ENCODE peak calls at places on chromosomes 6 and 20, in four cellular contexts. X is uterus, Y is ovary, C is A673. L is an unnamed sample. For H3K9me3, the result is how much of the 10 kb centered on the place peaks cover.

GRCh38 chr20:17648782-17649730 is 33.0 kb downstream of the RRBP1 start:
- DNase-seq in Y (no peak), C (no peak), X (peak), L (peak)

GRCh38 chr20:33309631-33310030 is 26.6 kb downstream of the BPIFB1 start:
- DNase-seq in C (no peak), X (no peak), Y (no peak), L (no peak)

GRCh38 chr6:215335-216034 is 76.8 kb upstream of the DUSP22 start:
- DNase-seq in X (no peak), C (no peak), Y (no peak), L (peak)

GRCh38 chr20:20549699-20550098 is 162.7 kb downstream of the RALGAPA2 start:
- DNase-seq in Y (no peak), X (no peak), C (no peak), L (no peak)

GRCh38 chr6:20810732-20811111 is 276.5 kb downstream of the CDKAL1 start:
- DNase-seq in C (no peak), Y (no peak), X (no peak), L (no peak)

GRCh38 chr6:24238700-24239099 is 112.7 kb downstream of the NRSN1 start:
- DNase-seq in C (no peak), X (no peak), Y (no peak), L (no peak)

GRCh38 chr6:26032387-26033131 is 54.7 kb upstream of the HFE start:
- DNase-seq in Y (no peak), C (peak), X (no peak), L (no peak)

GRCh38 chr6:16401868-16402267 is 163.5 kb downstream of the GMPR start:
- DNase-seq in C (no peak), X (peak), Y (no peak), L (no peak)

GRCh38 chr6:13012271-13012670 is 295.7 kb downstream of the PHACTR1 start:
- DNase-seq in C (no peak), X (no peak), Y (no peak), L (no peak)

GRCh38 chr20:59624401-59624800 is 20.1 kb downstream of the PHACTR3 start:
- DNase-seq in Y (no peak), X (no peak), C (no peak), L (no peak)

GRCh38 chr6:90227693-90228092 is 69.0 kb downstream of the BACH2 start:
- DNase-seq in X (no peak), Y (no peak), C (no peak), L (no peak)

GRCh38 chr20:56001890-56002289 is 3.4 kb downstream of the CBLN4 start:
- DNase-seq in C (no peak), X (no peak), Y (no peak), L (no peak)
- H3K9me3 ChIP-seq in C (under half), X (under half), Y (under half), L (under half)

GRCh38 chr20:56207656-56208055 is 40.9 kb upstream of the MC3R start:
- DNase-seq in C (no peak), Y (no peak), X (no peak), L (no peak)

GRCh38 chr20:56211051-56211450 is 37.5 kb upstream of the MC3R start:
- DNase-seq in Y (no peak), X (no peak), C (no peak), L (no peak)

GRCh38 chr20:56204206-56204605 is 44.3 kb upstream of the MC3R start:
- DNase-seq in Y (no peak), C (no peak), X (no peak), L (no peak)

GRCh38 chr20:56205350-56205749 is 43.2 kb upstream of the MC3R start:
- DNase-seq in C (no peak), Y (no peak), X (no peak), L (no peak)

GRCh38 chr20:56208121-56208520 is 40.4 kb upstream of the MC3R start:
- DNase-seq in X (no peak), C (no peak), Y (no peak), L (no peak)
- H3K9me3 ChIP-seq in X (under half), C (under half), Y (under half), L (under half)

GRCh38 chr20:4322499-4322898 is 307.1 kb upstream of the RNF24 start:
- DNase-seq in X (no peak), C (no peak), Y (no peak), L (no peak)
- H3K9me3 ChIP-seq in X (under half), C (under half), Y (under half), L (under half)

GRCh38 chr20:7226156-7226555 is 458.7 kb downstream of the BMP2 start:
- DNase-seq in Y (no peak), C (no peak), X (no peak), L (no peak)
- H3K9me3 ChIP-seq in Y (under half), C (under half), X (under half), L (under half)

DNA sequence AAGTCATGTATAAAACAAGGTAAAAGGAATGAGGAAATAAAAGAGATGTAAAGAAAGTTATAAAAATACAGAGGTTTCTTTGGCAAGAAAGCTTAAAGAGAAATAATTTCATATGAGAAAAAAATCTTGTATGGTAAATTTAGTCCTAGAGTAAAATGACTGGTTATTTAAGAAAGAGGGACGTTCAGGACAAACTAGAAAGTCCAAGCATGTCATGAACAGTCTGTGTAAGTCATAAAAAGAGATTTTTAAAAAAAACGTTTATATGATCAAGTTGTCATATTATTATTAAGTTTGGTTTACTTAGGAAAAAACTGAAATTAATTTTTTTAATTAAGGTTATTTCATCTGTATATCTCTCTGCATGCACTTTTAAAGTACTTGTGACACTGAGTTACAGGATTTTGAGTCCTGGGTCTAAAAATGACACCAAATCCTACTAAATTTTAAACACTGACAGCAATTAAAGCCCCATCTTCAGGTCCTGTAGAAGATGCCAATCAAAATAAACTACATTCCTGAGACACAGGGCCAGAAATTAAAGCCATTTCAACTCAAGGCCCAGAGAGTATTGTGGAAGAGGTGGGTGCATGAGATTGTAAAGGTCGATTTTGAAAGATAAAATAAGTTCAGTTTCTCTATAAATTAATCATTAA is 62.4 kb downstream of the AGPAT4 start:
- DNase-seq in X (no peak), Y (no peak), C (no peak), L (no peak)
- H3K9me3 ChIP-seq in X (under half), Y (under half), C (under half), L (under half)

DNA sequence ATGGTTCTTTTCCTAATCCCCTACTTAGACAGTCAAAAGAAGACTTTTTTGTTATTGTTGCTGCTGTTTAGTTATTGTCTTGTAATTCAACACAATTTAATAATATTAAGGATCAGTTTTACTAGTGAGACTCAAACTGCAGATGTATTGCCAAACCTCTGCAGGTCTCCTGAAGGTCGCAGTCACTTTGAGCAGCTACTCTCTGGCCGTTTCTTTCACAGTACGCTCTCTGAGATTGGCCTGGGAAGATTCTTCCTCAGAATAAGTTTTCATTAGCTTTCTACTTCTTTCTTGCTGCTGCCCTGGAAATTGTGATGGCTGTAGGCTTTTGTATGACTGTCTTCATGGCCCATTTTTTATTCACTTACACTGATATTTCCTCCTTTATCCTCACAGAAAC is 930.8 kb downstream of the QKI start:
- DNase-seq in X (no peak), C (no peak), Y (no peak), L (no peak)
- H3K9me3 ChIP-seq in X (under half), C (under half), Y (under half), L (under half)

GRCh38 chr6:79589701-79590100 is 41.4 kb upstream of the SH3BGRL2 start:
- DNase-seq in X (no peak), C (no peak), Y (no peak), L (peak)
- H3K9me3 ChIP-seq in X (under half), C (under half), Y (under half), L (under half)

DNA sequence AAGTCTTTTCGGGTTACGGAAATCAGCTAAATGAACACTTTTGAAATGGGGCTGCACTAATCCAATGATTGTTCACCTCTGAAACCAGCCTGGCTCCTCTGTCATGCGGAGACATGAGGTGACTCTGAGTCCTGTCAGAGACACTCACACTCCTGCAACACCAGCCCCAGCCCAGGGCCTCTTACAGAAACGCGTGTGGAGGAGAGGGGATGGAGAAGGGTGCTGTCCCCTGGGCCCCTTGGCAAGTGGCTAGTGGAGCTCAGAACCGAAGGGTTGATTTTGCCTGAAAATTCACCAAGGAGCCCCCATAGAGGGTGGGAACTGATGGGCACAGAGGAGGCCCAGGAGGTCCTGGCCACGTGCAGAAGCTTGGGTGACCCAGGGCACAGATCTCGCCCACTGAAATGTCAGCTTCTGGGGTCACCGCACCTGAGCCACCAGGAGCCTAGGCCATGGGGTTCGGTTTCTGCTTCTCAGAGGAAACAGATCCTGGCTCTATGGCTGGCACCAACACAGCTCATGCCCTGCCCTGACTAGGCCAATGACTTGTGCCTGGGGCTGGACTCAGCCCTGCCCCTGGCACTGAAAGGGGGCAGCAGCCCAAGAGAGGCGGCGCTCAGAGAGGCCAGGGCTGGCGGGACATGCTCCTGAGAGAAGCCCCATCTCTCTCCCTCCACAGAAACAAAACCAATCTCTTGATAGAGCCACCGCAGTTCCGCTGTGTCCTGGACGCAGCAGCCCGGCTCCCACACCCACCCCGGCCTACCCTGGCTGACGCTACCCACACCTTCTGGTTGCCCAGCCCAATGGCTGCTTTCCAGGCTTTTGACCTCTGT is 144.7 kb downstream of the ERMARD start:
- DNase-seq in C (no peak), Y (no peak), X (no peak), L (no peak)
- H3K9me3 ChIP-seq in C (under half), Y (under half), X (under half), L (under half)